ENCODE peak calls at places on chromosomes 16 and 17, in six cellular contexts. Q is stomach, W is heart right ventricle, M is cardiac muscle cell, G is AG09309, Z is colonic mucosa. A is an unnamed sample.

GRCh38 chr17:38867179-38867994 is 2.5 kb upstream of the LASP1 start:
- DNase-seq in Q (peak; percentile 46), W (peak; percentile 57), M (peak; percentile 69), G (no peak), Z (peak; percentile 70), A (peak; percentile 76)

GRCh38 chr17:55282379-55282702 is 17.6 kb downstream of the HLF start:
- DNase-seq in Q (no peak), W (no peak), M (no peak), G (no peak), Z (no peak), A (no peak)

GRCh38 chr17:50829336-50829735 is 6.0 kb upstream of the WFIKKN2 start:
- DNase-seq in Q (no peak), W (no peak), M (no peak), G (no peak), Z (no peak), A (no peak)

GRCh38 chr17:80959330-80960036 is 32.2 kb upstream of the CHMP6 start:
- DNase-seq in Q (no peak), W (peak; percentile 89), M (no peak), G (peak; percentile 14), Z (peak; percentile 63), A (peak; percentile 39)

GRCh38 chr17:60421273-60422161 is 772 bp upstream of the CHCT1 start:
- DNase-seq in Q (peak; percentile 74), W (peak; percentile 56), M (peak; percentile 78), G (no peak), Z (peak; percentile 63), A (peak; percentile 62)

GRCh38 chr16:46782320-46782719 is 34.2 kb upstream of the MYLK3 start:
- DNase-seq in Q (no peak), W (no peak), M (no peak), G (no peak), Z (no peak), A (no peak)

GRCh38 chr17:73430165-73430680 is 118.4 kb upstream of the CDC42EP4 start:
- DNase-seq in Q (no peak), W (no peak), M (no peak), G (no peak), Z (no peak), A (no peak)

GRCh38 chr17:76841776-76842405 is 26.3 kb upstream of the MGAT5B start:
- DNase-seq in Q (no peak), W (no peak), M (peak; percentile 45), G (no peak), Z (no peak), A (no peak)

GRCh38 chr17:81466564-81467472 is 45.8 kb downstream of the ACTG1 start:
- DNase-seq in Q (no peak), W (no peak), M (no peak), G (no peak), Z (no peak), A (no peak)

GRCh38 chr17:2250140-2251095 is 53.2 kb downstream of the SMG6 start:
- DNase-seq in Q (no peak), W (no peak), M (no peak), G (no peak), Z (no peak), A (no peak)

GRCh38 chr16:82184213-82184612 is 14.2 kb upstream of the MPHOSPH6 start:
- DNase-seq in Q (no peak), W (no peak), M (no peak), G (no peak), Z (no peak), A (no peak)

GRCh38 chr17:65666869-65667268 is 105.4 kb upstream of the AXIN2 start:
- DNase-seq in Q (no peak), W (no peak), M (no peak), G (no peak), Z (no peak), A (no peak)

GRCh38 chr17:61250335-61250890 is 149.2 kb upstream of the TBX2 start:
- DNase-seq in Q (no peak), W (no peak), M (no peak), G (no peak), Z (no peak), A (peak; percentile 69)

GRCh38 chr17:81646869-81647600 is 9.3 kb downstream of the PDE6G start:
- DNase-seq in Q (no peak), W (no peak), M (no peak), G (no peak), Z (no peak), A (no peak)

GRCh38 chr17:11142231-11142630 is 98.8 kb upstream of the SHISA6 start:
- DNase-seq in Q (no peak), W (no peak), M (no peak), G (no peak), Z (peak; percentile 25), A (no peak)

GRCh38 chr16:64498363-64498762 is 623.5 kb downstream of the CDH11 start:
- DNase-seq in Q (no peak), W (no peak), M (no peak), G (no peak), Z (no peak), A (no peak)

GRCh38 chr17:80446645-80447405 is 29.6 kb downstream of the NPTX1 start:
- DNase-seq in Q (no peak), W (no peak), M (no peak), G (no peak), Z (no peak), A (no peak)

GRCh38 chr16:53056528-53056881 is 1.7 kb downstream of the CHD9 start:
- DNase-seq in Q (no peak), W (no peak), M (no peak), G (no peak), Z (no peak), A (peak; percentile 83)

GRCh38 chr16:70681382-70682238 is 4.2 kb downstream of the MTSS2 start:
- DNase-seq in Q (no peak), W (no peak), M (no peak), G (no peak), Z (no peak), A (no peak)

GRCh38 chr16:70684146-70685060 is 1.4 kb downstream of the MTSS2 start:
- DNase-seq in Q (no peak), W (no peak), M (no peak), G (no peak), Z (no peak), A (no peak)

GRCh38 chr16:70680495-70681381 is 5.1 kb downstream of the MTSS2 start:
- DNase-seq in Q (no peak), W (no peak), M (no peak), G (no peak), Z (no peak), A (no peak)

GRCh38 chr16:70683146-70683944 is 2.5 kb downstream of the MTSS2 start:
- DNase-seq in Q (no peak), W (no peak), M (no peak), G (no peak), Z (no peak), A (no peak)

DNA sequence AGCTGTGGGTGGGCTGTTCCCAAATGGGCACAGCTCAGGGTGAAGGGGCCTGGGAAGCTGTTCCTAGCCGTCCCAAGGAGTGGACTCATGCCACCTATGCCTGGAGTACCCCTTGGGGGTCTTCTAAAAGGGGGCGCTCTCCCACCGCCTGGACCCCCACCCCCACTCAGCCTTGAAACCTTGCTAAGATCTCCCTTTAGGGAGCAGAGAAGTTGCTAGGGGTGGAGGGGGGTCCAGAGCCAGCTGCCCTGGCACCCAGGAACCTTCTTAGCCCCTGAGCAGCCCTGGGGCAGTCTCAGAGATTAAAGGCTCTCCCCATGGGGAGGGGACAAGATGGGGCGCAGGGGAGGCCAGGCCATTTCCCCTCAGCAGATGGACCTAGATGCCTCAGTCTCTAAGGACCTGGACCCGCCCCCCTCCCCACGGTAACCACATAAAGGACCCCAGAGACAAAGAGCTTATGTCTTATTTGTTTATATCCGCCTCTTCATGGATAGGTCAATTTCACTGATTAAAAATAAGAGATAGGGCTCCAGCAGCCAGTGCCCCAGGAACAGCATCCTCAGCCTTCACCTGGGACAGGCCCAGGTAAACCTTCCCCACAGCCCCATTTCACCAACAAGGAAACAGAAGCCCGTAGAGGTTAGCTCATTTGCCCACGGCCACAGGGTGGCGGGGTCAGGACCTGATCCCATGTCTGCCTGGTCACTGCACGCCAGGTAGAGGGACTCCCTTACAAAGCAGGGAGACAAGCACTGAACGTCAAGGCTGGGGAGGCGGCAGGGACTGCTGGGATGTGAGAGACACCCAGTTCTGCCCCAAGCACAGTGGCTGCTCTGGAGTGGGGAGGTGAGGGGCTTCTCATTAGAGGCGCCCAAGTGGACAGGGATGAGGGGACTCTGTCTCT is 3.4 kb downstream of the MTSS2 start:
- DNase-seq in Q (no peak), W (no peak), M (no peak), G (no peak), Z (no peak), A (no peak)
- H3K4me3 ChIP-seq in Q (peak overlapping the region; percentile 83), W (no peak overlapping the region), M (no peak overlapping the region), G (no peak overlapping the region), Z (no peak overlapping the region), A (no peak overlapping the region)

DNA sequence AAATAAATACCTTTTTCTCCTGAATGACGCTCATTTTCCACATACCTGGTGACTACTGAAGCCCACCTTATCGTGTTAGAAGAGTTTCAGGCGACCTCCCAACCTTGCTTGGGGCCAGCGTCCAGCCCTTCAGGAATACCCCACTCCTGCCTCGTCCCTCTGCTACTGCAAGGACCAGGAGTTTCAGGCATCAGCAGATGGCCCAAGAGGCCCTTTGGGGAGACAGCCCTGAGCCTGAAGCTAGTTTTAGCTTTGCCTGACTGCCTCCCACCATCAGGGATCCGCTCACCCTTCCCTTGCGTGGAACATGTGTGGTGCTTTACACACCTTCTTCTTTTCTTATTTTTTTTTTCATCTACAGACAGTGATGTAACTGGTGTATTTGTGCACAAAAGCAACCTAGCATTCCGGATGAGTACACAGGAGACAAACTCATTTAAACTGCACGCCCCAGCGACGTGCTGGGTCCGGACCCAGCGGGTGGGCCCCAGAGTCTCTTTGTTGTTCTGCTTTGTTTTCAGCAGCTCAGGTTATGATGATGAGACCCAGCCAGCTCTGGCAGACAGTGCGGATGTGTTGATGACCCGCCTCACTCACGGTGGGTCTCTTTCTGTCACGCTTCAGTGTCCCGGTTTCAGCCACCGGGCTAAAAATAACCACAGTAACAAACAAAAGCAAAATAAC is 242.4 kb downstream of the C16orf95 start:
- DNase-seq in Q (no peak), W (no peak), M (no peak), G (no peak), Z (no peak), A (no peak)
- H3K4me3 ChIP-seq in Q (no peak overlapping the region), W (no peak overlapping the region), M (no peak overlapping the region), G (no peak overlapping the region), Z (no peak overlapping the region), A (no peak overlapping the region)

DNA sequence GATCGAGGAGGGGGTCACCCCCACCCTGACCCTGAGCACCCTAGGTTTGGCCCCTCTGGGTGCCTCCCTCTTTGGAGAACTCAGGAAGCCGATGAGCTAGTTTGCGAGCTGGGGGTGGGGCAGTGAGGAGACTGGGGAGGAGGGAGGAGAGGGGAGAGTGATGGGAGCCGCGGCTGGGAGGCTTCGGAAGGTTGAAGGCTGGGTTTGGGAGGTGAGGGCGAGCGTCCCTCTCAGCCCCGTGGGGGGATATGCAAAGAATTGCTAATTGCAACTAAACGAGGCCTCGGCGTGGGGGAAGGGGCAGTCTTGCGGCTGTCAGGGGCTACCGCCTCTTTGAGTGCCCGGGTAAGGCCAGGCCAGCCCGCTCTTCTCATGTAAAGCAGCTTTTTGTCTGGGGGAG is 17.6 kb upstream of the FZD2 start:
- DNase-seq in Q (no peak), W (no peak), M (no peak), G (no peak), Z (no peak), A (no peak)
- H3K4me3 ChIP-seq in Q (no peak overlapping the region), W (no peak overlapping the region), M (no peak overlapping the region), G (no peak overlapping the region), Z (no peak overlapping the region), A (no peak overlapping the region)

DNA sequence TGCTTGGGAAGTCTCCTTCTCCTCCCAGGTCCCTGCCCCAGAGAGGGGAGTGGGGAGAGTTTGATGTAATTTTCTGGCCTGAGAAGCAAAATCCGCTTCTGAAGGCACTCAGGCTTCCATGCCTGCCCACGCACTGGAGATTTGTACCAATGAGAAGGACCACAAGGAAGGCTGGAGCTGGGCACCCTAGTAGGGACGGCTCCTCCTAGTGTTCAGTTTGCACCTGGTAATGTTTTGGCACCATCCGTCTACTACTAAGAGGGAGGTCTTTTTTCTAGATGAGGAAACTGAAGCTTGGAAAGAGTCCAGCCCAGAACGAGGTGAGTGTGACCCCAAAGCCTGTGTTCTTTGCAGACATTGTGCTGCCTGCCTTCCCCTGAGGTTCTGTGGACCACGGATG is 83.6 kb upstream of the NLRP1 start:
- DNase-seq in Q (no peak), W (no peak), M (no peak), G (no peak), Z (no peak), A (no peak)
- H3K4me3 ChIP-seq in Q (no peak overlapping the region), W (no peak overlapping the region), M (no peak overlapping the region), G (no peak overlapping the region), Z (no peak overlapping the region), A (no peak overlapping the region)

A was measured in cardiac fibroblast.